ENCODE peak calls at places on chromosome 17, in ten cellular contexts. One of them, this sample, is unnamed.

GRCh38 chr17:17044846-17045561 is 2.7 kb downstream of the MPRIP start:
- DNase-seq in WTC11: peak
- DNase-seq in K562: no peak
- DNase-seq in HCT116: no peak
- DNase-seq in H1: no peak
- DNase-seq in SK-N-SH: peak
- DNase-seq in GM12878: peak
- DNase-seq in endothelial cell of umbilical vein: peak
- DNase-seq in NB4: peak
- DNase-seq in HepG2: no peak
- DNase-seq in this sample: peak

GRCh38 chr17:21355586-21355985 is 20.6 kb upstream of the KCNJ12 start:
- DNase-seq in WTC11: no peak
- DNase-seq in K562: no peak
- DNase-seq in HCT116: no peak
- DNase-seq in H1: no peak
- DNase-seq in SK-N-SH: no peak
- DNase-seq in GM12878: no peak
- DNase-seq in endothelial cell of umbilical vein: no peak
- DNase-seq in NB4: no peak
- DNase-seq in HepG2: no peak
- DNase-seq in this sample: no peak

GRCh38 chr17:43351686-43352085 is 47.1 kb upstream of the ARL4D start:
- DNase-seq in WTC11: no peak
- DNase-seq in K562: no peak
- DNase-seq in HCT116: no peak
- DNase-seq in H1: no peak
- DNase-seq in SK-N-SH: no peak
- DNase-seq in GM12878: no peak
- DNase-seq in endothelial cell of umbilical vein: no peak
- DNase-seq in NB4: no peak
- DNase-seq in HepG2: no peak
- DNase-seq in this sample: no peak

GRCh38 chr17:36944488-36945040 is 4.2 kb upstream of the AATF start:
- DNase-seq in WTC11: no peak
- DNase-seq in K562: no peak
- DNase-seq in HCT116: no peak
- DNase-seq in H1: no peak
- DNase-seq in SK-N-SH: no peak
- DNase-seq in GM12878: no peak
- DNase-seq in endothelial cell of umbilical vein: no peak
- DNase-seq in NB4: no peak
- DNase-seq in HepG2: no peak
- DNase-seq in this sample: no peak

GRCh38 chr17:66089764-66090163 is 102.2 kb downstream of the CEP112 start:
- DNase-seq in WTC11: no peak
- DNase-seq in K562: no peak
- DNase-seq in HCT116: no peak
- DNase-seq in H1: no peak
- DNase-seq in SK-N-SH: no peak
- DNase-seq in GM12878: no peak
- DNase-seq in endothelial cell of umbilical vein: no peak
- DNase-seq in NB4: no peak
- DNase-seq in HepG2: no peak
- DNase-seq in this sample: no peak

GRCh38 chr17:7685533-7686220 is 1.6 kb downstream of the TP53 start:
- DNase-seq in WTC11: peak
- DNase-seq in K562: peak
- DNase-seq in HCT116: peak
- DNase-seq in H1: peak
- DNase-seq in SK-N-SH: peak
- DNase-seq in GM12878: no peak
- DNase-seq in endothelial cell of umbilical vein: peak
- DNase-seq in NB4: peak
- DNase-seq in HepG2: peak
- DNase-seq in this sample: peak

GRCh38 chr17:5011928-5012327 is 14.2 kb downstream of the KIF1C start:
- DNase-seq in WTC11: no peak
- DNase-seq in K562: no peak
- DNase-seq in HCT116: no peak
- DNase-seq in H1: no peak
- DNase-seq in SK-N-SH: no peak
- DNase-seq in GM12878: peak
- DNase-seq in endothelial cell of umbilical vein: peak
- DNase-seq in NB4: no peak
- DNase-seq in HepG2: no peak
- DNase-seq in this sample: no peak

GRCh38 chr17:17507465-17508011 is 11.3 kb upstream of the RASD1 start:
- DNase-seq in WTC11: no peak
- DNase-seq in K562: no peak
- DNase-seq in HCT116: no peak
- DNase-seq in H1: no peak
- DNase-seq in SK-N-SH: no peak
- DNase-seq in GM12878: no peak
- DNase-seq in endothelial cell of umbilical vein: no peak
- DNase-seq in NB4: no peak
- DNase-seq in HepG2: no peak
- DNase-seq in this sample: no peak

DNA sequence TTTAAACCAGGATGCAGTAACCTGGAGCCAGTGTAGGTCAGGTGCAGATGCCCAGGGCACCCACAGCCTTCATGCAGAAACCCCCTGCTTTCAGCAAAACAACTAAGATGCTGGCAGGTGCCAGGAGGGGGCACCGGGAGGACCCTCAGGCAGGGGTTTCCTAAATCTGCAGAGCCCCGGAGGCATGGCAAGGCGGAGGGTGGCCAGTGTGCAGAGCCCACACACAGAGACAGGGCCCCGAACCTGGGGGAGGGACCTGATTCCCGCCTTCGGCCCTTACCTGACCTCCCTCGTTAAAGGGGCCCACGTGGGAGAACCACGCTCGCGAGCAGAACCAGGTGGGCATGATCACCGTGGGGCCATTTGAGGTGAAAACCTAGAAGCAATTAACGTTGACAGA is 114.0 kb upstream of the METRNL start:
- DNase-seq in WTC11: no peak
- DNase-seq in K562: no peak
- DNase-seq in HCT116: no peak
- DNase-seq in H1: no peak
- DNase-seq in SK-N-SH: no peak
- DNase-seq in GM12878: no peak
- DNase-seq in endothelial cell of umbilical vein: no peak
- DNase-seq in NB4: no peak
- DNase-seq in HepG2: no peak
- DNase-seq in this sample: no peak
- TF ChIP-seq MAX in WTC11: no peak
- TF ChIP-seq MAX in K562: no peak
- TF ChIP-seq MAX in HCT116: no peak
- TF ChIP-seq MAX in H1: no peak
- TF ChIP-seq MAX in SK-N-SH: no peak
- TF ChIP-seq MAX in GM12878: no peak
- TF ChIP-seq MAX in endothelial cell of umbilical vein: no peak
- TF ChIP-seq MAX in NB4: no peak
- TF ChIP-seq MAX in HepG2: no peak
- TF ChIP-seq MAX in this sample: no peak

GRCh38 chr17:62675701-62676100 is 48.2 kb downstream of the MRC2 start:
- DNase-seq in WTC11: no peak
- DNase-seq in K562: no peak
- DNase-seq in HCT116: no peak
- DNase-seq in H1: no peak
- DNase-seq in SK-N-SH: peak
- DNase-seq in GM12878: no peak
- DNase-seq in endothelial cell of umbilical vein: no peak
- DNase-seq in NB4: no peak
- DNase-seq in HepG2: no peak
- DNase-seq in this sample: no peak

GRCh38 chr17:62676231-62676943 is 48.9 kb downstream of the MRC2 start:
- DNase-seq in WTC11: no peak
- DNase-seq in K562: no peak
- DNase-seq in HCT116: no peak
- DNase-seq in H1: no peak
- DNase-seq in SK-N-SH: no peak
- DNase-seq in GM12878: no peak
- DNase-seq in endothelial cell of umbilical vein: no peak
- DNase-seq in NB4: no peak
- DNase-seq in HepG2: no peak
- DNase-seq in this sample: no peak

GRCh38 chr17:62675260-62675659 is 47.8 kb downstream of the MRC2 start:
- DNase-seq in WTC11: no peak
- DNase-seq in K562: no peak
- DNase-seq in HCT116: no peak
- DNase-seq in H1: no peak
- DNase-seq in SK-N-SH: no peak
- DNase-seq in GM12878: no peak
- DNase-seq in endothelial cell of umbilical vein: no peak
- DNase-seq in NB4: no peak
- DNase-seq in HepG2: no peak
- DNase-seq in this sample: no peak

GRCh38 chr17:62678214-62678919 is 50.9 kb downstream of the MRC2 start:
- DNase-seq in WTC11: no peak
- DNase-seq in K562: no peak
- DNase-seq in HCT116: no peak
- DNase-seq in H1: no peak
- DNase-seq in SK-N-SH: peak
- DNase-seq in GM12878: no peak
- DNase-seq in endothelial cell of umbilical vein: no peak
- DNase-seq in NB4: no peak
- DNase-seq in HepG2: no peak
- DNase-seq in this sample: no peak

GRCh38 chr17:62676952-62677596 is 49.6 kb downstream of the MRC2 start:
- DNase-seq in WTC11: no peak
- DNase-seq in K562: no peak
- DNase-seq in HCT116: no peak
- DNase-seq in H1: no peak
- DNase-seq in SK-N-SH: peak
- DNase-seq in GM12878: no peak
- DNase-seq in endothelial cell of umbilical vein: no peak
- DNase-seq in NB4: no peak
- DNase-seq in HepG2: no peak
- DNase-seq in this sample: no peak
- TF ChIP-seq MAX in WTC11: no peak
- TF ChIP-seq MAX in K562: no peak
- TF ChIP-seq MAX in HCT116: no peak
- TF ChIP-seq MAX in H1: no peak
- TF ChIP-seq MAX in SK-N-SH: no peak
- TF ChIP-seq MAX in GM12878: no peak
- TF ChIP-seq MAX in endothelial cell of umbilical vein: no peak
- TF ChIP-seq MAX in NB4: no peak
- TF ChIP-seq MAX in HepG2: no peak
- TF ChIP-seq MAX in this sample: no peak

DNA sequence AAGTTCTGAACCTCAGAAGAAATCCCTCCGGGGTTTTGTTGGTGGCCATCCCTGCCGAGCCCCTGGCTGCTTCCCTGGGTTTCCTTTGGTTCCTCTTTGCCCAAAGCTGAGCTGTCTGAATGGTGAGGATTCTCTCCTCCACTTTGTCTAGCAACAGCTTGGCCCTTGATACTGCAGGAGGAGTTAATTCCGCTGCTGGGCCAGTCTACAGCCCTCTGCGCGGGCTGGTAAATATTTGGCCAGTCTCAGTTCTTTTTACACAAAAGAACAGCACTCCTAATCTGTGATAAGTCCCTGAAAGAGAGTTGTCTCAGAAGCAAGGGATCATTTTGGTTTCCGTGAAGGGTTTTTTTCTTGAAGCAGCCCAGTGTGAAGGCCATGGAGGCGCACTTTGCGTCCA is 171.0 kb downstream of the RAB11FIP4 start:
- DNase-seq in WTC11: no peak
- DNase-seq in K562: no peak
- DNase-seq in HCT116: no peak
- DNase-seq in H1: no peak
- DNase-seq in SK-N-SH: no peak
- DNase-seq in GM12878: no peak
- DNase-seq in endothelial cell of umbilical vein: no peak
- DNase-seq in NB4: no peak
- DNase-seq in HepG2: no peak
- DNase-seq in this sample: no peak
- TF ChIP-seq MAX in WTC11: no peak
- TF ChIP-seq MAX in K562: no peak
- TF ChIP-seq MAX in HCT116: no peak
- TF ChIP-seq MAX in H1: no peak
- TF ChIP-seq MAX in SK-N-SH: no peak
- TF ChIP-seq MAX in GM12878: no peak
- TF ChIP-seq MAX in endothelial cell of umbilical vein: no peak
- TF ChIP-seq MAX in NB4: no peak
- TF ChIP-seq MAX in HepG2: no peak
- TF ChIP-seq MAX in this sample: no peak

GRCh38 chr17:27633312-27634025 is 2.5 kb downstream of the LGALS9 start:
- DNase-seq in WTC11: no peak
- DNase-seq in K562: peak
- DNase-seq in HCT116: no peak
- DNase-seq in H1: no peak
- DNase-seq in SK-N-SH: no peak
- DNase-seq in GM12878: no peak
- DNase-seq in endothelial cell of umbilical vein: peak
- DNase-seq in NB4: no peak
- DNase-seq in HepG2: peak
- DNase-seq in this sample: no peak

GRCh38 chr17:27634026-27634335 is 3.0 kb downstream of the LGALS9 start:
- DNase-seq in WTC11: no peak
- DNase-seq in K562: no peak
- DNase-seq in HCT116: no peak
- DNase-seq in H1: no peak
- DNase-seq in SK-N-SH: no peak
- DNase-seq in GM12878: no peak
- DNase-seq in endothelial cell of umbilical vein: no peak
- DNase-seq in NB4: no peak
- DNase-seq in HepG2: no peak
- DNase-seq in this sample: no peak

GRCh38 chr17:27634781-27635180 is 3.8 kb downstream of the LGALS9 start:
- DNase-seq in WTC11: no peak
- DNase-seq in K562: no peak
- DNase-seq in HCT116: no peak
- DNase-seq in H1: no peak
- DNase-seq in SK-N-SH: no peak
- DNase-seq in GM12878: no peak
- DNase-seq in endothelial cell of umbilical vein: no peak
- DNase-seq in NB4: no peak
- DNase-seq in HepG2: no peak
- DNase-seq in this sample: no peak

GRCh38 chr17:27631897-27632725 is 1.1 kb downstream of the LGALS9 start:
- DNase-seq in WTC11: no peak
- DNase-seq in K562: no peak
- DNase-seq in HCT116: no peak
- DNase-seq in H1: no peak
- DNase-seq in SK-N-SH: no peak
- DNase-seq in GM12878: no peak
- DNase-seq in endothelial cell of umbilical vein: no peak
- DNase-seq in NB4: no peak
- DNase-seq in HepG2: no peak
- DNase-seq in this sample: no peak

DNA sequence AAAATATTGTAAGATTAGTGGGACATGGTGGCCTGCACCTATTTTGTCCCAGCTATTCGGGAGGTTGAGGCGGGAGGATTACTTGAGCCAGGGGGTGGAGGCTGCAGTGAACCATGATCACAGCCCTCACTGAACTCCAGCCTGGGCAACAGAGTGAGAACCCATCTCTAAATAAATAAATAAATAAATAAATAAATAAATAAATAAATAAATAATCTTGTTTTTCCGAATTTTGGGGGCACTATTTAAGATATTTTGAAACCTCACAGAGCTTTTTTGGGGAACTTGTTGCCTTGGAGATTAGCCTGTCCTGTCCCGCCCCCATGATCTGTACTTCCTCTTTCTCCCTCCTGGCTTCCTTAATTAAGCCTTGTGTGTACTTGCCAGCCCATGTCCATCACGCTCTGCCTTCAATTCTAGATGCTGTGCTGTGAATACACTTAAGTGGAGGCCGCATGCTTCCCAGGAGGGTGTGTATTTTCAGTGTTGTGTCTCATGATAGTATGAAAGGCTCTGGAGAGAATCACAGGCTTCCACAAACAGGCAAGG is 4.4 kb downstream of the LGALS9 start:
- DNase-seq in WTC11: no peak
- DNase-seq in K562: no peak
- DNase-seq in HCT116: no peak
- DNase-seq in H1: no peak
- DNase-seq in SK-N-SH: no peak
- DNase-seq in GM12878: no peak
- DNase-seq in endothelial cell of umbilical vein: no peak
- DNase-seq in NB4: peak
- DNase-seq in HepG2: no peak
- DNase-seq in this sample: no peak
- TF ChIP-seq MAX in WTC11: no peak
- TF ChIP-seq MAX in K562: no peak
- TF ChIP-seq MAX in HCT116: no peak
- TF ChIP-seq MAX in H1: no peak
- TF ChIP-seq MAX in SK-N-SH: no peak
- TF ChIP-seq MAX in GM12878: no peak
- TF ChIP-seq MAX in endothelial cell of umbilical vein: no peak
- TF ChIP-seq MAX in NB4: no peak
- TF ChIP-seq MAX in HepG2: no peak
- TF ChIP-seq MAX in this sample: no peak

This sample was measured in A549.